ENCODE peak calls at places on chromosomes 2 and 18, in eight cellular contexts. One of them, this sample, is unnamed.

GRCh38 chr2:12424219-12424618 is 292.5 kb upstream of the TRIB2 start:
- DNase-seq in GM12892: no peak
- DNase-seq in H1: no peak
- DNase-seq in IMR-90: no peak
- DNase-seq in H54: no peak
- DNase-seq in NB4: no peak
- DNase-seq in lower leg skin: no peak
- DNase-seq in HCT116: no peak
- DNase-seq in this sample: no peak

GRCh38 chr2:101442042-101442666 is 32.8 kb downstream of the RFX8 start:
- DNase-seq in GM12892: no peak
- DNase-seq in H54: no peak
- DNase-seq in NB4: peak
- DNase-seq in H1: no peak
- DNase-seq in HCT116: no peak
- DNase-seq in IMR-90: peak
- DNase-seq in lower leg skin: no peak
- DNase-seq in this sample: no peak

GRCh38 chr2:140880573-140880972 is 1250.2 kb downstream of the LRP1B start:
- DNase-seq in lower leg skin: no peak
- DNase-seq in GM12892: no peak
- DNase-seq in NB4: no peak
- DNase-seq in H54: no peak
- DNase-seq in HCT116: no peak
- DNase-seq in IMR-90: peak
- DNase-seq in H1: no peak
- DNase-seq in this sample: no peak

GRCh38 chr2:127100261-127101047 is 6.5 kb downstream of the BIN1 start:
- DNase-seq in IMR-90: peak
- DNase-seq in lower leg skin: no peak
- DNase-seq in NB4: no peak
- DNase-seq in H1: no peak
- DNase-seq in GM12892: no peak
- DNase-seq in H54: no peak
- DNase-seq in HCT116: no peak
- DNase-seq in this sample: peak

GRCh38 chr18:76981388-76981968 is 151.1 kb downstream of the MBP start:
- DNase-seq in IMR-90: peak
- DNase-seq in H1: peak
- DNase-seq in HCT116: no peak
- DNase-seq in GM12892: no peak
- DNase-seq in lower leg skin: peak
- DNase-seq in H54: no peak
- DNase-seq in NB4: no peak
- DNase-seq in this sample: no peak

GRCh38 chr2:207681431-207681830 is 30.0 kb upstream of the CCNYL1 start:
- DNase-seq in NB4: no peak
- DNase-seq in GM12892: no peak
- DNase-seq in HCT116: no peak
- DNase-seq in H1: no peak
- DNase-seq in lower leg skin: peak
- DNase-seq in IMR-90: no peak
- DNase-seq in H54: no peak
- DNase-seq in this sample: no peak

GRCh38 chr18:75346671-75347070 is 80.8 kb downstream of the SMIM21 start:
- DNase-seq in IMR-90: no peak
- DNase-seq in H1: no peak
- DNase-seq in HCT116: no peak
- DNase-seq in lower leg skin: no peak
- DNase-seq in NB4: no peak
- DNase-seq in GM12892: no peak
- DNase-seq in H54: no peak
- DNase-seq in this sample: no peak

GRCh38 chr2:20615466-20616241 is 35.2 kb downstream of the HS1BP3 start:
- DNase-seq in H54: no peak
- DNase-seq in HCT116: no peak
- DNase-seq in IMR-90: no peak
- DNase-seq in lower leg skin: peak
- DNase-seq in GM12892: peak
- DNase-seq in NB4: no peak
- DNase-seq in H1: no peak
- DNase-seq in this sample: peak

GRCh38 chr2:69375494-69376353 is 11.3 kb downstream of the GFPT1 start:
- DNase-seq in H1: no peak
- DNase-seq in NB4: peak
- DNase-seq in IMR-90: peak
- DNase-seq in HCT116: peak
- DNase-seq in lower leg skin: no peak
- DNase-seq in GM12892: no peak
- DNase-seq in H54: no peak
- DNase-seq in this sample: no peak

GRCh38 chr18:12310762-12311161 is 2.7 kb downstream of the TUBB6 start:
- DNase-seq in H1: no peak
- DNase-seq in IMR-90: no peak
- DNase-seq in NB4: no peak
- DNase-seq in H54: no peak
- DNase-seq in HCT116: no peak
- DNase-seq in GM12892: no peak
- DNase-seq in lower leg skin: peak
- DNase-seq in this sample: peak

GRCh38 chr18:54607213-54607934 is 16.3 kb downstream of the DYNAP start:
- DNase-seq in H54: no peak
- DNase-seq in HCT116: no peak
- DNase-seq in IMR-90: peak
- DNase-seq in NB4: peak
- DNase-seq in GM12892: no peak
- DNase-seq in lower leg skin: no peak
- DNase-seq in H1: peak
- DNase-seq in this sample: no peak

GRCh38 chr2:230326453-230327417 is at the start of gene SP140L:
- DNase-seq in H54: peak
- DNase-seq in GM12892: peak
- DNase-seq in IMR-90: peak
- DNase-seq in NB4: peak
- DNase-seq in H1: no peak
- DNase-seq in HCT116: peak
- DNase-seq in lower leg skin: peak
- DNase-seq in this sample: peak
- TF ChIP-seq POLR2A in H54: peak
- TF ChIP-seq POLR2A in GM12892: peak
- TF ChIP-seq POLR2A in IMR-90: peak
- TF ChIP-seq POLR2A in NB4: peak
- TF ChIP-seq POLR2A in H1: no peak
- TF ChIP-seq POLR2A in HCT116: no peak
- TF ChIP-seq POLR2A in lower leg skin: no peak
- TF ChIP-seq POLR2A in this sample: no peak

GRCh38 chr2:27705851-27706622 is 42.3 kb downstream of the SLC4A1AP start:
- DNase-seq in H1: no peak
- DNase-seq in H54: peak
- DNase-seq in NB4: peak
- DNase-seq in HCT116: peak
- DNase-seq in lower leg skin: peak
- DNase-seq in IMR-90: peak
- DNase-seq in GM12892: no peak
- DNase-seq in this sample: peak
- TF ChIP-seq POLR2A in H1: no peak
- TF ChIP-seq POLR2A in H54: no peak
- TF ChIP-seq POLR2A in NB4: no peak
- TF ChIP-seq POLR2A in HCT116: no peak
- TF ChIP-seq POLR2A in lower leg skin: no peak
- TF ChIP-seq POLR2A in IMR-90: no peak
- TF ChIP-seq POLR2A in GM12892: no peak
- TF ChIP-seq POLR2A in this sample: no peak

DNA sequence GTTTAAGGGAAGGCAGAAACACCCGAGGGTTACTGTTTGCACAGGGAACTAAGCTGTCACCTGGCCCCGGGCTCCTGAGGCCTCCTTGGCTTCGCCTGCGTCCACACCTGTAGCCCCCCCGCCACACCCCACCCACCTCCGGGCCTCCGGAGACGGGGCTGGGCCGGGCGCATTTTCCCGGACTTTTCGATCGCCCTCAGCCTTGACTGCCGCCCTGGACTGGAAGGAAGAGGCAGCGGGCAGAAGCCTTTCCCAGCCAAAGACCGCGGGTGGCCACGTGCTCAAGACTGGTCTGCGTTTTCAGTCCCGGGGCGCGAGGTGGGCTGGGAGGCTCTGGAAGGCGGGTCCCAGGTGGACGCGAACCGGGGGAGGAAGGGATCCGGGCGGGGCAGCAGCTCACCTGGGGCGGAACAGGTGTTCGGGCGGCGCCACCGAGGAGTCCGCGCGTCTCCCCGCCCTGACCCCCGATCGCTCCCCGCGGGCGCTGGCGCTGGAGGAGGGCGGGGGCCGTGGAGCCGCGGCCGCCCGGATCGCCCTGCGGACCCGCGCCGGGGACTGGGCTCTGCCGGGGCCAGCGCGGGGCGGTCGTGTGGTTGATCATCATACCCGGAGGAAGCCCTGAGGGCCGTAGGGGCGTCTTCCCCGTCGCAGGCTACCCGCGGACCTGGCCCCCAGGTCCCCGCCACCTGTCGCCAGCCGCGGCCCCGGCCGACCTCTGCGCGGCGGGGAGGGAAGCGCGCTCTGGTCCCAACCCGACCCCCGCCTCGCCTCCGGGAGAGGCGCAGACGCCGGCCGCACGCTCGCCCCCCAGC is 3.2 kb downstream of the ID2 start:
- DNase-seq in H1: peak
- DNase-seq in NB4: peak
- DNase-seq in IMR-90: peak
- DNase-seq in lower leg skin: peak
- DNase-seq in H54: no peak
- DNase-seq in GM12892: no peak
- DNase-seq in HCT116: peak
- DNase-seq in this sample: peak
- TF ChIP-seq POLR2A in H1: peak
- TF ChIP-seq POLR2A in NB4: no peak
- TF ChIP-seq POLR2A in IMR-90: peak
- TF ChIP-seq POLR2A in lower leg skin: no peak
- TF ChIP-seq POLR2A in H54: peak
- TF ChIP-seq POLR2A in GM12892: peak
- TF ChIP-seq POLR2A in HCT116: no peak
- TF ChIP-seq POLR2A in this sample: peak

DNA sequence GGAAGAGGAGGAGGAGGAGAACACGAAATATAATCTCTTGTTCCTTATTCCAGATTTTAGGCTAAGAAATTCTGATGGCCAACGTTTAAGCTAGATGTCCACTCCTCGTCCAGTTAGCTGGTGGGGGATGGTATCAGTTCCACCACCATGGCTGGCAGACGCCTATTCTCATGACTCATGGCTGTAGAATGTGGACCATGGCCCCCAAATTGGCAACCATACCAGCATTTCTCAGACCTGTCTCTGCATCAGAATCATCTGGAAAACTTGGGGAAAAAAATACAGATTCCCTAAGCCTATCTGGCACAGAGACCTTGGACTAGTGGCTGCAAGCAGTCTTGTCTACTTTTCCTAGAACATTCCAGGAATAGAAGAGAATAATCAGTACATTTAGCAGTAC is 267.7 kb upstream of the SIX2 start:
- DNase-seq in H1: no peak
- DNase-seq in HCT116: no peak
- DNase-seq in NB4: no peak
- DNase-seq in IMR-90: no peak
- DNase-seq in H54: no peak
- DNase-seq in lower leg skin: no peak
- DNase-seq in GM12892: no peak
- DNase-seq in this sample: peak
- TF ChIP-seq POLR2A in H1: no peak
- TF ChIP-seq POLR2A in HCT116: no peak
- TF ChIP-seq POLR2A in NB4: no peak
- TF ChIP-seq POLR2A in IMR-90: no peak
- TF ChIP-seq POLR2A in H54: no peak
- TF ChIP-seq POLR2A in lower leg skin: no peak
- TF ChIP-seq POLR2A in GM12892: no peak
- TF ChIP-seq POLR2A in this sample: no peak

GRCh38 chr2:216114476-216115223 is 5.5 kb downstream of the XRCC5 start:
- DNase-seq in GM12892: peak
- DNase-seq in HCT116: peak
- DNase-seq in IMR-90: peak
- DNase-seq in NB4: peak
- DNase-seq in lower leg skin: peak
- DNase-seq in H54: peak
- DNase-seq in H1: peak
- DNase-seq in this sample: peak
- TF ChIP-seq POLR2A in GM12892: peak
- TF ChIP-seq POLR2A in HCT116: no peak
- TF ChIP-seq POLR2A in IMR-90: peak
- TF ChIP-seq POLR2A in NB4: peak
- TF ChIP-seq POLR2A in lower leg skin: no peak
- TF ChIP-seq POLR2A in H54: no peak
- TF ChIP-seq POLR2A in H1: peak
- TF ChIP-seq POLR2A in this sample: no peak